ENCODE peak calls at places on chromosomes 4 and X, in eight cellular contexts. R, B, F, V, N, J, Y and S are unnamed samples.

GRCh38 chrX:95949588-95949987 is 735.1 kb upstream of the DIAPH2 start:
- DNase-seq in V (no peak), J (no peak), N (no peak), F (no peak), R (no peak), B (no peak), Y (no peak), S (no peak)

GRCh38 chrX:34300871-34301270 is 168.8 kb upstream of the FAM47A start:
- DNase-seq in N (peak; percentile 76), J (no peak), B (no peak), R (no peak), Y (peak; percentile 74), F (no peak), V (peak; percentile 53), S (no peak)

GRCh38 chr4:121464854-121465253 is 84.0 kb upstream of the QRFPR start:
- DNase-seq in J (no peak), R (no peak), Y (no peak), F (no peak), B (no peak), V (no peak), N (no peak), S (no peak)

GRCh38 chr4:189081831-189082230 is 858.8 kb upstream of the FRG1 start:
- DNase-seq in N (no peak), B (no peak), Y (no peak), F (no peak), R (no peak), V (no peak), J (no peak), S (no peak)

GRCh38 chr4:84938316-84938715 is 28.2 kb downstream of the WDFY3 start:
- DNase-seq in N (peak; percentile 44), R (no peak), B (no peak), V (no peak), F (no peak), J (no peak), Y (no peak), S (no peak)

GRCh38 chr4:10083331-10083769 is 33.2 kb downstream of the WDR1 start:
- DNase-seq in V (no peak), B (peak; percentile 11), N (no peak), R (no peak), J (no peak), Y (no peak), F (peak; percentile 39), S (no peak)

GRCh38 chrX:2397229-2397628 is 103.5 kb downstream of the DHRSX start:
- DNase-seq in R (no peak), Y (no peak), J (no peak), F (no peak), N (no peak), B (no peak), V (no peak), S (no peak)

GRCh38 chrX:134144231-134144630 is 92.8 kb upstream of the CCDC160 start:
- DNase-seq in J (no peak), Y (peak; percentile 23), B (no peak), V (peak; percentile 8), N (peak; percentile 26), R (no peak), F (no peak), S (no peak)

GRCh38 chrX:152343306-152343705 is 107.8 kb downstream of the GABRA3 start:
- DNase-seq in R (no peak), F (no peak), V (no peak), B (no peak), Y (no peak), J (no peak), N (no peak), S (no peak)

GRCh38 chr4:158211288-158211687 is 1.0 kb downstream of the TMEM144 start:
- DNase-seq in B (no peak), R (no peak), N (no peak), F (no peak), V (peak; percentile 18), Y (no peak), J (no peak), S (no peak)

GRCh38 chr4:78747328-78747946 is 28.7 kb upstream of the BMP2K start:
- DNase-seq in Y (no peak), N (peak; percentile 57), V (no peak), R (no peak), F (no peak), B (no peak), J (no peak), S (no peak)

GRCh38 chrX:27186671-27187070 is 276.5 kb downstream of the PPP4R3C start:
- DNase-seq in Y (peak; percentile 35), R (no peak), B (no peak), J (peak; percentile 0), N (peak; percentile 51), F (no peak), V (peak; percentile 50), S (no peak)

GRCh38 chr4:27000122-27000521 is 139.5 kb downstream of the STIM2 start:
- DNase-seq in N (no peak), V (no peak), F (no peak), J (no peak), B (no peak), Y (no peak), R (no peak), S (no peak)

GRCh38 chr4:55356991-55357461 is 11.0 kb downstream of the SRD5A3 start:
- DNase-seq in N (peak; percentile 38), Y (no peak), J (no peak), R (no peak), F (no peak), B (no peak), V (peak; percentile 20), S (no peak)

GRCh38 chr4:159150380-159150779 is 47.5 kb downstream of the RAPGEF2 start:
- DNase-seq in V (no peak), J (no peak), N (no peak), Y (no peak), B (no peak), F (no peak), R (no peak), S (no peak)

GRCh38 chr4:54912155-54912554 is 213.2 kb downstream of the KDR start:
- DNase-seq in Y (no peak), J (no peak), B (no peak), F (no peak), R (no peak), N (no peak), V (no peak), S (no peak)

GRCh38 chrX:107714196-107714811 is 61.3 kb downstream of the TSC22D3 start:
- DNase-seq in V (no peak), B (no peak), Y (no peak), N (peak; percentile 34), J (no peak), R (peak; percentile 36), F (no peak), S (no peak)

GRCh38 chr4:125168531-125168930 is 146.2 kb upstream of the FAT4 start:
- DNase-seq in Y (no peak), N (no peak), B (no peak), F (no peak), J (no peak), V (no peak), R (no peak), S (no peak)

GRCh38 chr4:53186714-53187358 is 179.0 kb downstream of the SCFD2 start:
- DNase-seq in Y (no peak), N (no peak), V (no peak), B (no peak), F (no peak), J (no peak), R (no peak), S (no peak)

GRCh38 chr4:160505724-160506123 is 1402.8 kb downstream of the RAPGEF2 start:
- DNase-seq in B (no peak), F (no peak), R (no peak), J (no peak), N (no peak), Y (no peak), V (no peak), S (no peak)

DNA sequence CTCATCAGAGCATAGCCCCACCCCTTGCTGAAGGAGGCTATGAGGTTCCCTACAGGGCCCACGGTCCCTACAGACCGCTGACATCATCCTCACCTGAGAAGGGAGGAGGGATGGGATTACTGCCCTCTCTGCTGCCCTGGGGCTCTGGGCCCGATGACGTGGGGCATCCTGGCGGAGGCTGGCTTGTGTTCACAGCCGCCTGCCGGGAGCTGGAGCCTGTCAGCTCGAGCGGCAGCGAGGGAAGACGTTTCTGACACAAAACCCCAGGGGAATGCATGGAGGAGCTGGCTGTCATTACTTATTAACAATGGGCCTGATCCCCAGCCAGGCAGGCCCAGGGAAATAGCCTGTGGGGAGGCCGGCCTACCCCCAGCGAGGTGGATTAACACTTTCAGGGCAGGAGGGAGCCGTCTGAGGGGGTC is 106.6 kb upstream of the ATP6AP2 start:
- DNase-seq in N (no peak), F (peak; percentile 57), V (peak; percentile 54), J (no peak), Y (peak; percentile 93), B (peak; percentile 17), R (no peak), S (no peak)
- H3K27ac ChIP-seq in N (no peak overlapping the region), F (no peak overlapping the region), V (peak overlapping the region; percentile 84), J (no peak overlapping the region), Y (peak overlapping the region; percentile 85), B (no peak overlapping the region), R (no peak overlapping the region), S (no peak overlapping the region)

DNA sequence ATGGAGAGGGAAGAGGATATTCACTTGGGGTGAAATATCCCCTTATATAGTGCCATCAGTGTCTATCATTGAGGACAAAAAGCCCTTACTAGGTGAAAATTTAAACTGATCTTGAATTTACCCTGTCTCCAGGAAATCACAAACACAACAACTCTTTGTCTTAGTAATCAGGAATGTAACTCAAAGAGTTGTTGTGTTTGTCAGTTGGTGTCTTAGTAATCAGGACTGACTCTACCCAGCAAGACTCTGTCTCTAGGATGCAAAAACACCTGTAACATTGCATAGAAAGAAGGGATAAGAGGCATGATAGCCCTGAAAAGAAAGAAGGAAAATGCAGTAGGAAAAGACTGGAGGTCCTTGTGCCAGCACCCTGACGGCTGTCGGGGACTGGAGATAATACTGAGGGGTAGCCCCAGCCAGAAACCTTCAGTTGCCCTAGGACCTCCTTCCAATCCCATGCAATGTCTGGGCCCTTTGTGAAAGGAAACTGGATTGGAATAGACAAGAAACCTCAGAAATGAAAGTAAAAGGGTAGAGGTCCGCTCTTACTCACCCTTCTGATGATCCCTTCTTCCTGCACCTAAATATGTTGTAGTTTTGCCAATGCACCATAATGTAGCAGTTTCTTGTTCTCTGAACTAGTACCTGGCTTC is 45.3 kb downstream of the HMGB2 start:
- DNase-seq in N (no peak), Y (no peak), B (no peak), J (no peak), V (no peak), F (no peak), R (no peak), S (no peak)
- TF ChIP-seq CTCF in N (no peak), Y (no peak), B (no peak), J (no peak), V (no peak), F (no peak), R (peak; percentile 13), S (no peak)

DNA sequence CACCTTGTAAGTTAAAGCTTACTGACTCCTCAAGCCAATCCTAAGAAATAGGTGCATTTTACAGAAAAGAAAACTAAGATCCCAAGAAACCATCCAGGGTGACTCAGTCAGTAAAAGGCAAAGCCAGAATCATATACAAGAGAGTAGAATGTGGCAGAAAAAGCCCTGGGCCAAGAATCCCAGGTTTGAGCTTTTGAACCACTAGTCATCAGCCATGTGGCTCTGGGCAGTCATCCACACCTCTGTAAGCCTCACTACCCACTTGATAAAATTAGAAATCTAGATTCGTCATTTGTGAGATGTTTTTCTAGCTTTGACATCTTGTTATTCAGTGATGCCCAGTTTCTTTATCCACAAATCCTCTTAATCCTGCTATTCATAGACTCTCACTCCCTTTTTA is 122.2 kb upstream of the PDE5A start:
- DNase-seq in F (no peak), N (no peak), V (no peak), R (no peak), J (no peak), B (no peak), Y (no peak), S (no peak)
- H3K27ac ChIP-seq in F (no peak overlapping the region), N (peak overlapping the region; percentile 16), V (no peak overlapping the region), R (no peak overlapping the region), J (no peak overlapping the region), B (peak overlapping the region; percentile 11), Y (no peak overlapping the region), S (peak overlapping the region; percentile 43)

GRCh38 chr4:92520563-92520962 is 216.8 kb downstream of the GRID2 start:
- DNase-seq in R (no peak), F (no peak), Y (peak; percentile 73), B (no peak), V (no peak), J (no peak), N (no peak), S (no peak)
- TF ChIP-seq CTCF in R (no peak), F (no peak), Y (peak; percentile 45), B (no peak), V (no peak), J (no peak), N (no peak), S (no peak)